ENCODE peak calls at places on chromosomes 4 and X, in five cellular contexts. H is epithelial cell of prostate, X is ACHN, S is SK-N-SH, P is pancreas. G is an unnamed sample.

GRCh38 chrX:13851996-13852695 is 35.3 kb upstream of the GPM6B start:
- DNase-seq in P (no peak), S (no peak), H (no peak), X (no peak), G (no peak)

GRCh38 chr4:156109943-156110925 is 156.6 kb upstream of the CTSO start:
- DNase-seq in P (no peak), X (no peak), H (peak; percentile 56), S (no peak), G (no peak)

GRCh38 chrX:54413753-54414152 is 26.5 kb upstream of the TSR2 start:
- DNase-seq in P (no peak), S (no peak), X (no peak), H (no peak), G (no peak)

GRCh38 chrX:68684291-68684918 is 36.9 kb downstream of the STARD8 start:
- DNase-seq in S (no peak), P (peak; percentile 33), H (no peak), X (no peak), G (no peak)

GRCh38 chrX:120514236-120514635 is 45.1 kb upstream of the LAMP2 start:
- DNase-seq in S (peak; percentile 33), H (no peak), X (peak; percentile 33), P (no peak), G (no peak)

GRCh38 chrX:17412692-17413091 is 37.7 kb downstream of the NHS start:
- DNase-seq in H (no peak), X (peak; percentile 54), P (no peak), S (peak; percentile 14), G (no peak)

GRCh38 chr4:41057456-41057855 is 156.9 kb downstream of the APBB2 start:
- DNase-seq in P (no peak), X (no peak), H (no peak), S (no peak), G (no peak)

GRCh38 chr4:75848891-75849290 is 53.4 kb downstream of the PPEF2 start:
- DNase-seq in P (no peak), S (no peak), X (no peak), H (no peak), G (no peak)

GRCh38 chrX:124289443-124289842 is 43.0 kb upstream of the TEX13D start:
- DNase-seq in X (no peak), H (no peak), S (no peak), P (no peak), G (no peak)

GRCh38 chrX:55030490-55031285 is at the start of gene ALAS2:
- DNase-seq in P (no peak), S (no peak), X (no peak), H (no peak), G (no peak)

GRCh38 chr4:81502561-81502960 is 30.9 kb upstream of the RASGEF1B start:
- DNase-seq in X (no peak), H (no peak), P (no peak), S (no peak), G (no peak)

GRCh38 chrX:36035550-36035949 is 116.0 kb downstream of the CFAP47 start:
- DNase-seq in H (no peak), P (no peak), X (no peak), S (no peak), G (no peak)

GRCh38 chr4:56276547-56276946 is 110.7 kb downstream of the AASDH start:
- DNase-seq in S (no peak), P (no peak), H (no peak), X (no peak), G (no peak)

GRCh38 chrX:23374291-23374690 is 39.6 kb downstream of the PTCHD1 start:
- DNase-seq in P (no peak), X (no peak), S (no peak), H (no peak), G (no peak)

GRCh38 chrX:97057349-97057909 is 173.7 kb downstream of the RPA4 start:
- DNase-seq in P (no peak), H (no peak), X (no peak), S (no peak), G (no peak)

GRCh38 chr4:141571368-141571767 is 65.0 kb upstream of the IL15 start:
- DNase-seq in S (no peak), X (peak; percentile 85), P (no peak), H (no peak), G (no peak)

GRCh38 chrX:46327229-46328081 is 217.8 kb downstream of the ZNF674 start:
- DNase-seq in P (peak; percentile 31), H (no peak), X (peak; percentile 84), S (no peak), G (no peak)

GRCh38 chr4:153453455-153453854 is 12.7 kb upstream of the TMEM131L start:
- DNase-seq in P (no peak), S (no peak), H (no peak), X (no peak), G (no peak)

GRCh38 chr4:111296466-111296865 is 673.6 kb upstream of the PITX2 start:
- DNase-seq in P (no peak), H (no peak), X (no peak), S (no peak), G (no peak)

GRCh38 chr4:169222768-169223167 is 48.0 kb downstream of the SH3RF1 start:
- DNase-seq in S (no peak), H (no peak), P (no peak), X (no peak), G (no peak)

GRCh38 chr4:70722199-70722791 is 531 bp downstream of the RUFY3 start:
- DNase-seq in H (no peak), X (peak; percentile 31), P (no peak), S (peak; percentile 57), G (no peak)

GRCh38 chr4:85866508-85866907 is 391.6 kb downstream of the ARHGAP24 start:
- DNase-seq in H (no peak), P (no peak), S (no peak), X (peak; percentile 14), G (no peak)

GRCh38 chr4:113633467-113633866 is 128.1 kb downstream of the CAMK2D start:
- DNase-seq in P (no peak), X (no peak), H (no peak), S (no peak), G (no peak)

GRCh38 chrX:41445781-41446358 is 1.3 kb upstream of the NYX start:
- DNase-seq in S (no peak), H (no peak), X (no peak), P (no peak), G (no peak)

GRCh38 chrX:105495376-105495775 is 274.9 kb upstream of the TEX13A start:
- DNase-seq in S (no peak), X (no peak), P (no peak), H (no peak), G (no peak)

GRCh38 chr4:87975466-87975865 is at the start of gene SPP1:
- DNase-seq in H (no peak), S (peak; percentile 43), X (peak; percentile 97), P (peak; percentile 23), G (no peak)

GRCh38 chrX:45849261-45849660 is 648.6 kb upstream of the DIPK2B start:
- DNase-seq in S (peak; percentile 26), H (peak; percentile 45), X (peak; percentile 74), P (no peak), G (no peak)